ENCODE peak calls at places on chromosomes 7 and 10, in ten cellular contexts. F, S, M, U, D, E, Q, O, W and R are unnamed samples.

GRCh38 chr10:29554660-29555059 is 80.1 kb downstream of the SVIL start:
- DNase-seq in S (no peak), M (peak; percentile 70), W (no peak), F (no peak), Q (no peak), E (no peak), O (no peak), U (no peak), D (peak; percentile 17), R (peak; percentile 81)

GRCh38 chr7:16999541-17000266 is 117.9 kb upstream of the AGR3 start:
- DNase-seq in W (no peak), M (no peak), S (no peak), E (no peak), F (no peak), Q (no peak), U (no peak), D (no peak), O (no peak), R (no peak)

GRCh38 chr7:36605261-36605660 is 119.0 kb downstream of the AOAH start:
- DNase-seq in S (no peak), Q (no peak), D (peak; percentile 45), U (no peak), M (no peak), W (no peak), E (no peak), F (no peak), O (no peak), R (no peak)

GRCh38 chr7:116526897-116527296 is 2.1 kb downstream of the CAV1 start:
- DNase-seq in U (no peak), S (no peak), W (no peak), O (no peak), Q (no peak), E (no peak), D (no peak), F (no peak), M (peak; percentile 61), R (peak; percentile 57)

GRCh38 chr10:71964669-71965515 is 697 bp downstream of the CHST3 start:
- DNase-seq in S (no peak), Q (peak; percentile 65), E (no peak), F (peak; percentile 40), D (peak; percentile 66), U (no peak), O (peak; percentile 85), W (peak; percentile 89), M (peak; percentile 75), R (peak; percentile 86)

GRCh38 chr10:106401161-106401560 is 763.3 kb downstream of the SORCS1 start:
- DNase-seq in D (peak; percentile 63), O (no peak), S (no peak), Q (no peak), U (no peak), F (no peak), W (no peak), M (peak; percentile 57), E (no peak), R (no peak)

GRCh38 chr7:118590107-118590506 is 365.6 kb downstream of the ANKRD7 start:
- DNase-seq in S (peak; percentile 46), D (peak; percentile 12), F (no peak), U (peak; percentile 21), E (no peak), Q (no peak), W (no peak), O (no peak), M (no peak), R (peak; percentile 24)

GRCh38 chr7:134948736-134949135 is 37.6 kb upstream of the AGBL3 start:
- DNase-seq in F (no peak), D (no peak), O (no peak), S (no peak), M (peak; percentile 30), Q (no peak), W (no peak), U (no peak), E (no peak), R (peak; percentile 69)

GRCh38 chr10:101441539-101442455 is 87.8 kb downstream of the BTRC start:
- DNase-seq in E (no peak), F (peak; percentile 62), W (no peak), M (peak; percentile 77), D (peak; percentile 63), O (no peak), S (peak; percentile 65), U (peak; percentile 68), Q (no peak), R (peak; percentile 84)

DNA sequence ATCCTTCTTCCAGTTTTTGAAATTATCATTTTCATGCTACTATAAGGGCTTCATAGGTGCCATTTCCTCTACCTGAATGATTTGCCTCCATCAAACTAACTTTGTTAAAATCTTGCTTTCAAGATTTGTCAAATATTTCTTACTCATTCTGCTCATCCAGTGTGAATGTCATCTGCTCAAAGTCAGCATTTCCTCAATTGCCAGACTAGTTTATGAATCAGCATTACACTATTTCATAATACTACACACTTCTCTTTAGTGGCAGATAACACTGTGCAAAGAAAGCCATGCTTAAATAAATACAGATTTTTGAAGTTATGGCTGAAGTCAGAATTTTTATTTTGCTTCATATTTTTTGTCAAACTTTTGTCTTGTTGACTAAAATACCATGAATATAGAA is 21.3 kb upstream of the LIPF start:
- DNase-seq in F (no peak), O (no peak), Q (no peak), U (no peak), E (no peak), D (no peak), M (peak; percentile 69), S (no peak), W (no peak), R (peak; percentile 33)
- H3K4me3 ChIP-seq in F (no peak overlapping the region), O (no peak overlapping the region), Q (no peak overlapping the region), U (no peak overlapping the region), E (no peak overlapping the region), D (no peak overlapping the region), M (no peak overlapping the region), S (no peak overlapping the region), W (no peak overlapping the region), R (no peak overlapping the region)

GRCh38 chr10:124388476-124388822 is 30.3 kb downstream of the OAT start:
- DNase-seq in O (peak; percentile 20), M (no peak), Q (no peak), W (peak; percentile 63), F (no peak), S (no peak), D (no peak), U (no peak), E (no peak), R (no peak)
- H3K4me3 ChIP-seq in O (peak overlapping the region; percentile 51), M (peak overlapping the region; percentile 41), Q (peak overlapping the region; percentile 71), W (peak overlapping the region; percentile 53), F (peak overlapping the region; percentile 42), S (no peak overlapping the region), D (peak overlapping the region; percentile 67), U (no peak overlapping the region), E (peak overlapping the region; percentile 58), R (no peak overlapping the region)

DNA sequence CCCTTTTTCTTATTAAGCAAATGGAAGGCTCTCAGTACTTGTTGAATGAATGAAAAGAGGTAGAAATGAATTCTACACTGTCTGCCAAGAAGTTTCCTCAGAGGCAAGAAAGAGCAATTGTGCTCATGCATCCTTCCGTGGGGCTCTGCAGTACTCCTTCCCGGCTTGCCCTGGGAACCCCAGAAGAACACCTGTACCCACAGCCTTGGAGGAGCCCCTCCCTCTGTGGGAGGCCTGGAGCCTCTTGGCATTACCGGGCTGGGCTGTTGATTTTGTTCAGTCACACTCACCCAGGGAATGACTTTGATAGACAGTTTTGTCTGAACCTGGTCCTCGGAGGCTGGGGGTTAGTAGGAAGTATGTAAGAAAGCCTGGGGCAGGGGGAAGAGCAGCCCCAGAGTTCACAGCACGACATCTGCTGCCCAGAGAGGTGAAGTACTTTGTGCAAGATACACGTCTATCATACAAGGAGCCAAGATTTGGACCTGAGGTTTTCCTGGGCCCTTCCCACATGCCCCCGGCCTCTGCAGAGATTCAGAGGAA is 134.8 kb upstream of the GDF10 start:
- DNase-seq in W (no peak), U (no peak), O (no peak), F (no peak), E (no peak), M (no peak), Q (no peak), S (no peak), D (no peak), R (no peak)
- H3K4me3 ChIP-seq in W (peak overlapping the region; percentile 38), U (no peak overlapping the region), O (peak overlapping the region; percentile 47), F (no peak overlapping the region), E (peak overlapping the region; percentile 58), M (no peak overlapping the region), Q (peak overlapping the region; percentile 48), S (no peak overlapping the region), D (no peak overlapping the region), R (peak overlapping the region; percentile 56)

GRCh38 chr10:86518781-86519180 is 2.8 kb downstream of the WAPL start:
- DNase-seq in S (no peak), F (no peak), U (no peak), D (no peak), M (no peak), W (no peak), E (no peak), Q (no peak), O (no peak), R (no peak)
- H3K4me3 ChIP-seq in S (no peak overlapping the region), F (no peak overlapping the region), U (peak overlapping the region; percentile 93), D (peak overlapping the region; percentile 96), M (no peak overlapping the region), W (peak overlapping the region; percentile 99), E (no peak overlapping the region), Q (peak overlapping the region; percentile 98), O (no peak overlapping the region), R (peak overlapping the region; percentile 96)

GRCh38 chr7:151689196-151689971 is 169.7 kb upstream of the RHEB start:
- DNase-seq in F (no peak), W (peak; percentile 74), S (no peak), E (no peak), O (no peak), U (no peak), M (no peak), Q (peak; percentile 70), D (no peak), R (no peak)

GRCh38 chr7:151686016-151686766 is 166.5 kb upstream of the RHEB start:
- DNase-seq in E (no peak), F (no peak), O (no peak), W (no peak), S (no peak), U (no peak), D (no peak), M (no peak), Q (no peak), R (no peak)

GRCh38 chr7:151686826-151687225 is 167.1 kb upstream of the RHEB start:
- DNase-seq in F (no peak), D (no peak), W (no peak), S (no peak), O (no peak), Q (no peak), U (no peak), E (no peak), M (no peak), R (no peak)

GRCh38 chr7:151688236-151688780 is 168.6 kb upstream of the RHEB start:
- DNase-seq in W (no peak), S (no peak), F (no peak), U (no peak), Q (no peak), M (no peak), O (no peak), E (no peak), D (no peak), R (no peak)

GRCh38 chr7:151687523-151688235 is 168.0 kb upstream of the RHEB start:
- DNase-seq in Q (peak; percentile 32), F (peak; percentile 99), D (peak; percentile 99), U (no peak), O (peak; percentile 78), M (peak; percentile 93), W (peak; percentile 87), E (no peak), S (no peak), R (peak; percentile 95)
- H3K4me3 ChIP-seq in Q (no peak overlapping the region), F (no peak overlapping the region), D (no peak overlapping the region), U (no peak overlapping the region), O (no peak overlapping the region), M (no peak overlapping the region), W (no peak overlapping the region), E (no peak overlapping the region), S (no peak overlapping the region), R (no peak overlapping the region)